ENCODE peak calls at places on chromosomes 7 and 10, in five cellular contexts. One of them, this sample, is unnamed.

GRCh38 chr10:124743188-124744046 is 761 bp downstream of the FAM53B start:
- DNase-seq in GM12878: no peak
- DNase-seq in HCT116: no peak
- DNase-seq in K562: peak; percentile 38
- DNase-seq in HepG2: no peak
- DNase-seq in this sample: no peak

GRCh38 chr7:111138196-111138569 is 47.3 kb downstream of the LRRN3 start:
- DNase-seq in GM12878: peak; percentile 72
- DNase-seq in HCT116: peak; percentile 62
- DNase-seq in K562: no peak
- DNase-seq in HepG2: no peak
- DNase-seq in this sample: no peak

GRCh38 chr10:88881922-88882645 is 2.0 kb downstream of the STAMBPL1 start:
- DNase-seq in GM12878: no peak
- DNase-seq in HCT116: no peak
- DNase-seq in K562: no peak
- DNase-seq in HepG2: no peak
- DNase-seq in this sample: no peak

GRCh38 chr7:106493041-106493731 is 167.8 kb downstream of the CCDC71L start:
- DNase-seq in GM12878: no peak
- DNase-seq in HCT116: no peak
- DNase-seq in K562: peak; percentile 34
- DNase-seq in HepG2: no peak
- DNase-seq in this sample: no peak

GRCh38 chr7:3043544-3044395 is at the start of gene CARD11:
- DNase-seq in GM12878: no peak
- DNase-seq in HCT116: no peak
- DNase-seq in K562: peak; percentile 83
- DNase-seq in HepG2: no peak
- DNase-seq in this sample: peak; percentile 63

GRCh38 chr10:119489572-119490326 is 52.8 kb downstream of the RGS10 start:
- DNase-seq in GM12878: no peak
- DNase-seq in HCT116: peak; percentile 32
- DNase-seq in K562: peak; percentile 59
- DNase-seq in HepG2: peak; percentile 16
- DNase-seq in this sample: peak; percentile 53

GRCh38 chr10:63700935-63701263 is 179.7 kb downstream of the REEP3 start:
- DNase-seq in GM12878: no peak
- DNase-seq in HCT116: no peak
- DNase-seq in K562: no peak
- DNase-seq in HepG2: no peak
- DNase-seq in this sample: no peak

GRCh38 chr7:158495780-158496179 is 91.8 kb downstream of the PTPRN2 start:
- DNase-seq in GM12878: no peak
- DNase-seq in HCT116: peak; percentile 8
- DNase-seq in K562: no peak
- DNase-seq in HepG2: peak; percentile 14
- DNase-seq in this sample: peak; percentile 43

GRCh38 chr7:99623091-99623693 is 6.4 kb downstream of the ZSCAN25 start:
- DNase-seq in GM12878: no peak
- DNase-seq in HCT116: no peak
- DNase-seq in K562: no peak
- DNase-seq in HepG2: no peak
- DNase-seq in this sample: no peak

GRCh38 chr10:36344816-36345215 is 702.7 kb upstream of the FZD8 start:
- DNase-seq in GM12878: no peak
- DNase-seq in HCT116: no peak
- DNase-seq in K562: no peak
- DNase-seq in HepG2: no peak
- DNase-seq in this sample: no peak

GRCh38 chr10:59266321-59266720 is 89.9 kb downstream of the PHYHIPL start:
- DNase-seq in GM12878: no peak
- DNase-seq in HCT116: no peak
- DNase-seq in K562: no peak
- DNase-seq in HepG2: no peak
- DNase-seq in this sample: no peak

GRCh38 chr10:59268460-59268859 is 92.0 kb downstream of the PHYHIPL start:
- DNase-seq in GM12878: no peak
- DNase-seq in HCT116: no peak
- DNase-seq in K562: no peak
- DNase-seq in HepG2: no peak
- DNase-seq in this sample: no peak

GRCh38 chr10:59265140-59265539 is 88.7 kb downstream of the PHYHIPL start:
- DNase-seq in GM12878: no peak
- DNase-seq in HCT116: no peak
- DNase-seq in K562: peak; percentile 34
- DNase-seq in HepG2: no peak
- DNase-seq in this sample: no peak
- TF ChIP-seq SRF in GM12878: no peak
- TF ChIP-seq SRF in HCT116: no peak
- TF ChIP-seq SRF in K562: no peak
- TF ChIP-seq SRF in HepG2: no peak
- TF ChIP-seq SRF in this sample: no peak

GRCh38 chr10:133421336-133422222 is 2.8 kb downstream of the SPRN start:
- DNase-seq in GM12878: no peak
- DNase-seq in HCT116: no peak
- DNase-seq in K562: no peak
- DNase-seq in HepG2: no peak
- DNase-seq in this sample: no peak
- TF ChIP-seq SRF in GM12878: no peak
- TF ChIP-seq SRF in HCT116: no peak
- TF ChIP-seq SRF in K562: no peak
- TF ChIP-seq SRF in HepG2: no peak
- TF ChIP-seq SRF in this sample: no peak

GRCh38 chr10:77641344-77641743 is 3.7 kb upstream of the KCNMA1 start:
- DNase-seq in GM12878: no peak
- DNase-seq in HCT116: no peak
- DNase-seq in K562: no peak
- DNase-seq in HepG2: no peak
- DNase-seq in this sample: no peak
- TF ChIP-seq SRF in GM12878: no peak
- TF ChIP-seq SRF in HCT116: no peak
- TF ChIP-seq SRF in K562: no peak
- TF ChIP-seq SRF in HepG2: no peak
- TF ChIP-seq SRF in this sample: no peak

GRCh38 chr7:113891828-113892227 is 27.0 kb downstream of the PPP1R3A start:
- DNase-seq in GM12878: no peak
- DNase-seq in HCT116: no peak
- DNase-seq in K562: no peak
- DNase-seq in HepG2: no peak
- DNase-seq in this sample: no peak

GRCh38 chr7:113892818-113893217 is 26.0 kb downstream of the PPP1R3A start:
- DNase-seq in GM12878: no peak
- DNase-seq in HCT116: no peak
- DNase-seq in K562: no peak
- DNase-seq in HepG2: no peak
- DNase-seq in this sample: no peak

GRCh38 chr7:113891031-113891350 is 27.8 kb downstream of the PPP1R3A start:
- DNase-seq in GM12878: no peak
- DNase-seq in HCT116: no peak
- DNase-seq in K562: no peak
- DNase-seq in HepG2: no peak
- DNase-seq in this sample: no peak

DNA sequence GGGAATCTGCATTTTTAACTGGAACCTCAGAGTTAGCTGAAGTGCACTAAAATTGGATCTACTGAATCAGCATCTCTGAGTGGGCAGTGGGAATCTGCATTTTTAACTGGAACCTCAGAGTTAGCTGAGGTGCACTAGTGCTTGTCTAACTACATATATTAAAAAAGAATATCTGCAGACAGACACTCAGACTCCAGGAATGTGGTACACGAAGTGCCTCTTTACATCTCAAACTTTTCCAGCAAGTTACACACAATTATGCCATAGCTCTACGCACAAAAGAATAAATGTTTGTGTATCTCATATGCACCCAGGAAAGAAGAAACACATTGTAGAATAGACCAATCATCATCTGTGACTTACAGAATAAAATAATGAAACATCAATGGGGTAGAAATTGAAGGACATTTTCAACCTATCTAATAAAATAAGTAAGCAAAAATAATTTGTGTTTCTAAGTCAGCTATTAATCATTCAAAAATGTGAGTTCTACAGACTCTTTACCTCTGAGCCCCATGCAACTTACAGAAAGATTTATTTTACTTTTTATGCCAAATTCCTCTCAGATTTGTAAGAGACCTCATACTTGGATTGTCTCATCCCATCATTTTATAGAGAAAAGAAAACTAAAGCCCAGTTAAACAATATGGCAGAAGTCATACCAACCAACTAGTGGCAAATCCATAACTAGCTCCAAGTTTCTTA is 28.3 kb downstream of the PPP1R3A start:
- DNase-seq in GM12878: no peak
- DNase-seq in HCT116: no peak
- DNase-seq in K562: no peak
- DNase-seq in HepG2: no peak
- DNase-seq in this sample: no peak
- TF ChIP-seq SRF in GM12878: no peak
- TF ChIP-seq SRF in HCT116: no peak
- TF ChIP-seq SRF in K562: no peak
- TF ChIP-seq SRF in HepG2: no peak
- TF ChIP-seq SRF in this sample: no peak

GRCh38 chr7:28698744-28699291 is 259.3 kb downstream of the TRIL start:
- DNase-seq in GM12878: no peak
- DNase-seq in HCT116: no peak
- DNase-seq in K562: no peak
- DNase-seq in HepG2: no peak
- DNase-seq in this sample: no peak
- TF ChIP-seq SRF in GM12878: no peak
- TF ChIP-seq SRF in HCT116: no peak
- TF ChIP-seq SRF in K562: no peak
- TF ChIP-seq SRF in HepG2: no peak
- TF ChIP-seq SRF in this sample: no peak

DNA sequence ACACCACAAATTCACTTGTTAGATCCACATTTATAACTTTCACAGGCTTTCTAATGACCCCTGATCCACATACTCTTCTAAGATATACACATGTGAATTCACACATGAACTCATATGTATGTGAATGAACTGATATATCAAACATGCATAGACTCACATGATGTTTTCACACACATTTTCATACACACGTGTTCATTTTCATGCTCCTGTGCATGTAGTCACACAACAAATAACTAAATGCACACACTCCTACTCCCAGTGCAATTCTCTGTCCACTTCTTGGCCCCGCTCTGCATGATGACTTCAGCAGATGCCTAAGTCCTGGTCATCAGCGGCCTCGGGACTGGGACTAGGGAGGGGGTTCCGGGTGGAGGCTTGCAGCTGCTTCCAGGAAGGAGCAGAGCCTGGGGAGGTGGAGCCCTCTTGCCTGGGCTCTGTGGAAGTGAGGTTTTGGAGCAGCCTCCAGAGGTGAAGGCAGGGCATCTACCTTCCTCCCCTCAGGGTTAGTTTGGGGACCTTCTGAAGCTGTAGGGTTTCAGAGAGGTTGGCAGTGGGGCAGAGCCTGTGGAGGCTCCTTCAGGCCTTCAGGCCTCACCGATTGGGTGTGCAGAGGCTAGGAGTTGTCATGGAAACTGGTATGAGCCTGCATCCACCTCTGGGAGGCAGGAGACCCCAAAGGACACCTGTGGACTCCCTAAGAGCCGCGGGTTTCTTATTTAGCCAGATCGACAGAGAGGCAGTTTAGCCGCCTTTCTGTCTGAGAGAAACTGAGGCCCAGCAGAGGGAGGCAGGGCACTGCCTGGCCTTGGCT is 1.8 kb downstream of the LZTS2 start:
- DNase-seq in GM12878: no peak
- DNase-seq in HCT116: no peak
- DNase-seq in K562: peak; percentile 37
- DNase-seq in HepG2: no peak
- DNase-seq in this sample: no peak
- TF ChIP-seq SRF in GM12878: no peak
- TF ChIP-seq SRF in HCT116: no peak
- TF ChIP-seq SRF in K562: no peak
- TF ChIP-seq SRF in HepG2: no peak
- TF ChIP-seq SRF in this sample: no peak

GRCh38 chr10:44703241-44704155 is 207.6 kb upstream of the TMEM72 start:
- DNase-seq in GM12878: no peak
- DNase-seq in HCT116: no peak
- DNase-seq in K562: no peak
- DNase-seq in HepG2: no peak
- DNase-seq in this sample: no peak
- TF ChIP-seq SRF in GM12878: no peak
- TF ChIP-seq SRF in HCT116: no peak
- TF ChIP-seq SRF in K562: no peak
- TF ChIP-seq SRF in HepG2: no peak
- TF ChIP-seq SRF in this sample: no peak

GRCh38 chr7:142308918-142309317 is 51.1 kb upstream of the PRSS58 start:
- DNase-seq in GM12878: no peak
- DNase-seq in HCT116: no peak
- DNase-seq in K562: no peak
- DNase-seq in HepG2: no peak
- DNase-seq in this sample: no peak

GRCh38 chr7:142308326-142308725 is 50.5 kb upstream of the PRSS58 start:
- DNase-seq in GM12878: no peak
- DNase-seq in HCT116: no peak
- DNase-seq in K562: no peak
- DNase-seq in HepG2: no peak
- DNase-seq in this sample: no peak

GRCh38 chr7:142311876-142312275 is 54.0 kb upstream of the PRSS58 start:
- DNase-seq in GM12878: no peak
- DNase-seq in HCT116: no peak
- DNase-seq in K562: no peak
- DNase-seq in HepG2: no peak
- DNase-seq in this sample: no peak

DNA sequence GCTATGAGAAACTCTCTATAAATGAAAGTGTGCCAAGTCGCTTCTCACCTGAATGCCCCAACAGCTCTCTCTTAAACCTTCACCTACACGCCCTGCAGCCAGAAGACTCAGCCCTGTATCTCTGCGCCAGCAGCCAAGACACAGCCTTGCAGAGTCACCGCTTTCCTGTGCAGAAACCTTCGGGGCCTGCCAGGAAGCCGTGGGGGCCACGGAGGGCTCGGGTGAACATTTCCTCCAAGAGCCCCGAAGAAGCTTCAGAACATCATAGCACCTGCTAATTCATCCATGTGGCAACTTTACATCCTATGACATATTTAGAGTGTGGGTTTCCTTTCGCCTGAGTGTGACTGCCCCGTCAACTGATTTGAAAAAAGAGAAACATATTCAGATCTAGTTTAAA is 55.7 kb upstream of the PRSS58 start:
- DNase-seq in GM12878: no peak
- DNase-seq in HCT116: no peak
- DNase-seq in K562: no peak
- DNase-seq in HepG2: no peak
- DNase-seq in this sample: no peak
- TF ChIP-seq SRF in GM12878: no peak
- TF ChIP-seq SRF in HCT116: no peak
- TF ChIP-seq SRF in K562: no peak
- TF ChIP-seq SRF in HepG2: no peak
- TF ChIP-seq SRF in this sample: no peak

GRCh38 chr10:70343712-70344111 is 38.7 kb downstream of the LRRC20 start:
- DNase-seq in GM12878: no peak
- DNase-seq in HCT116: no peak
- DNase-seq in K562: no peak
- DNase-seq in HepG2: no peak
- DNase-seq in this sample: no peak
- TF ChIP-seq SRF in GM12878: no peak
- TF ChIP-seq SRF in HCT116: no peak
- TF ChIP-seq SRF in K562: no peak
- TF ChIP-seq SRF in HepG2: no peak
- TF ChIP-seq SRF in this sample: no peak